ENCODE peak calls at places on chromosome 15, in seven cellular contexts. E is NCI-H2107, L is tibial nerve, Z is RPMI8226, H is BJ, T is bronchial epithelial cell, N is astrocyte of the spinal cord. S is an unnamed sample.

GRCh38 chr15:62165029-62165792 is at the start of gene C2CD4B:
- DNase-seq in H (no peak), Z (peak), E (no peak), T (no peak), N (no peak), L (no peak), S (peak)

GRCh38 chr15:91897585-91898372 is 44.3 kb downstream of the SLCO3A1 start:
- DNase-seq in E (no peak), L (no peak), T (no peak), N (no peak), Z (no peak), H (no peak), S (no peak)

GRCh38 chr15:32716216-32716959 is 1.4 kb upstream of the GREM1 start:
- DNase-seq in H (no peak), L (no peak), Z (no peak), T (no peak), N (no peak), E (no peak), S (no peak)

GRCh38 chr15:63048986-63049665 is 6.6 kb downstream of the TPM1 start:
- DNase-seq in Z (peak), N (peak), E (no peak), H (no peak), T (peak), L (no peak), S (no peak)

GRCh38 chr15:51186121-51186795 is 91.6 kb upstream of the TNFAIP8L3 start:
- DNase-seq in N (no peak), H (no peak), Z (no peak), L (no peak), E (no peak), T (no peak), S (no peak)

GRCh38 chr15:80415331-80415730 is 11.1 kb downstream of the ARNT2 start:
- DNase-seq in H (no peak), N (no peak), L (no peak), T (no peak), Z (no peak), E (no peak), S (no peak)

GRCh38 chr15:30929064-30929669 is 25.5 kb downstream of the FAN1 start:
- DNase-seq in E (no peak), T (no peak), H (no peak), L (no peak), N (no peak), Z (no peak), S (no peak)

GRCh38 chr15:73056460-73056859 is 4.2 kb downstream of the NEO1 start:
- DNase-seq in E (no peak), N (no peak), Z (no peak), T (no peak), L (no peak), H (no peak), S (no peak)

GRCh38 chr15:76429661-76430060 is 93.1 kb downstream of the ISL2 start:
- DNase-seq in L (no peak), N (no peak), H (no peak), T (no peak), Z (no peak), E (no peak), S (no peak)

GRCh38 chr15:70327328-70328136 is 229.8 kb upstream of the TLE3 start:
- DNase-seq in L (no peak), E (no peak), T (peak), H (peak), Z (no peak), N (peak), S (no peak)

GRCh38 chr15:66024998-66025397 is 155.7 kb downstream of the RAB11A start:
- DNase-seq in E (no peak), T (peak), L (no peak), N (peak), Z (no peak), H (no peak), S (no peak)

GRCh38 chr15:69798481-69799315 is 299.0 kb downstream of the TLE3 start:
- DNase-seq in T (no peak), E (no peak), L (no peak), H (no peak), Z (no peak), N (peak), S (no peak)

GRCh38 chr15:33310481-33311311 is at the start of gene RYR3:
- DNase-seq in N (peak), L (no peak), E (no peak), T (peak), Z (peak), H (no peak), S (peak)

GRCh38 chr15:63122002-63122893 is 587 bp downstream of the LACTB start:
- DNase-seq in N (peak), L (peak), E (no peak), Z (peak), H (no peak), T (peak), S (peak)

GRCh38 chr15:80712956-80713355 is 17.8 kb downstream of the ABHD17C start:
- DNase-seq in H (no peak), E (no peak), Z (no peak), T (no peak), N (no peak), L (no peak), S (no peak)

GRCh38 chr15:67883228-67883773 is 43.5 kb upstream of the RNU6-1 start:
- DNase-seq in T (no peak), L (no peak), Z (no peak), N (no peak), H (no peak), E (no peak), S (no peak)

GRCh38 chr15:47460775-47461174 is 256.5 kb upstream of the SEMA6D start:
- DNase-seq in Z (no peak), E (no peak), L (no peak), H (no peak), T (peak), N (no peak), S (no peak)

GRCh38 chr15:79339588-79340314 is 28.8 kb downstream of the TMED3 start:
- DNase-seq in L (no peak), Z (peak), E (no peak), T (peak), H (peak), N (peak), S (no peak)

GRCh38 chr15:40047413-40048154 is 8.6 kb upstream of the SRP14 start:
- DNase-seq in L (no peak), H (no peak), T (peak), Z (peak), N (peak), E (no peak), S (no peak)

GRCh38 chr15:92600902-92601301 is 54.7 kb downstream of the FAM174B start:
- DNase-seq in H (no peak), L (no peak), E (no peak), T (no peak), Z (no peak), N (no peak), S (no peak)

GRCh38 chr15:33009603-33010002 is 184.9 kb downstream of the FMN1 start:
- DNase-seq in T (no peak), N (no peak), Z (no peak), L (no peak), H (no peak), E (no peak), S (no peak)

GRCh38 chr15:96119734-96120133 is 210.8 kb upstream of the NR2F2 start:
- DNase-seq in L (no peak), T (no peak), H (no peak), E (no peak), N (no peak), Z (no peak), S (no peak)

GRCh38 chr15:89820651-89821611 is 6.3 kb upstream of the ANPEP start:
- DNase-seq in T (peak), Z (no peak), H (peak), N (peak), E (no peak), L (no peak), S (no peak)

S was measured in uterus.